ENCODE peak calls at places on chromosomes 7 and 10, in five cellular contexts. H, X, T, R and C are unnamed samples.

GRCh38 chr7:322111-322671 is 32.2 kb downstream of the FOXL3 start:
- DNase-seq in H (peak), X (peak), T (peak), R (peak), C (peak)

GRCh38 chr7:98358706-98359105 is 42.2 kb downstream of the BAIAP2L1 start:
- DNase-seq in H (no peak), X (no peak), T (no peak), R (no peak), C (no peak)

GRCh38 chr7:75662579-75663301 is 76.0 kb downstream of the HIP1 start:
- DNase-seq in H (no peak), X (no peak), T (no peak), R (no peak), C (no peak)

GRCh38 chr7:11128500-11128899 is 154.8 kb downstream of the PHF14 start:
- DNase-seq in H (peak), X (no peak), T (no peak), R (no peak), C (no peak)

GRCh38 chr7:36943591-36944430 is 219.5 kb upstream of the AOAH start:
- DNase-seq in H (no peak), X (no peak), T (no peak), R (no peak), C (no peak)

GRCh38 chr7:47568569-47568968 is 13.3 kb downstream of the TNS3 start:
- DNase-seq in H (no peak), X (no peak), T (no peak), R (peak), C (no peak)

GRCh38 chr7:55432937-55433784 is 68.0 kb downstream of the LANCL2 start:
- DNase-seq in H (no peak), X (no peak), T (peak), R (peak), C (peak)

GRCh38 chr7:83876593-83876992 is 227.7 kb upstream of the SEMA3E start:
- DNase-seq in H (no peak), X (no peak), T (no peak), R (no peak), C (no peak)

GRCh38 chr7:94810496-94810895 is 96.9 kb upstream of the PPP1R9A start:
- DNase-seq in H (no peak), X (no peak), T (no peak), R (no peak), C (no peak)

GRCh38 chr10:12179616-12180015 is 16.1 kb downstream of the NUDT5 start:
- DNase-seq in H (no peak), X (no peak), T (no peak), R (no peak), C (peak)

GRCh38 chr10:12184165-12184564 is 11.5 kb downstream of the NUDT5 start:
- DNase-seq in H (no peak), X (no peak), T (no peak), R (no peak), C (no peak)

GRCh38 chr10:12177642-12178041 is 18.0 kb downstream of the NUDT5 start:
- DNase-seq in H (no peak), X (no peak), T (no peak), R (no peak), C (no peak)

GRCh38 chr10:12180221-12180974 is 15.3 kb downstream of the NUDT5 start:
- DNase-seq in H (peak), X (no peak), T (no peak), R (no peak), C (no peak)

GRCh38 chr10:12181065-12181775 is 14.5 kb downstream of the NUDT5 start:
- DNase-seq in H (no peak), X (no peak), T (no peak), R (no peak), C (peak)
- TF ChIP-seq MAX in H (no peak), X (no peak), T (no peak), R (no peak), C (peak)

GRCh38 chr10:6017781-6018354 is 40.5 kb upstream of the IL15RA start:
- DNase-seq in H (no peak), X (no peak), T (no peak), R (no peak), C (no peak)
- TF ChIP-seq MAX in H (no peak), X (no peak), T (no peak), R (no peak), C (no peak)

GRCh38 chr7:68640103-68640502 is 958.2 kb upstream of the AUTS2 start:
- DNase-seq in H (no peak), X (no peak), T (no peak), R (no peak), C (no peak)

DNA sequence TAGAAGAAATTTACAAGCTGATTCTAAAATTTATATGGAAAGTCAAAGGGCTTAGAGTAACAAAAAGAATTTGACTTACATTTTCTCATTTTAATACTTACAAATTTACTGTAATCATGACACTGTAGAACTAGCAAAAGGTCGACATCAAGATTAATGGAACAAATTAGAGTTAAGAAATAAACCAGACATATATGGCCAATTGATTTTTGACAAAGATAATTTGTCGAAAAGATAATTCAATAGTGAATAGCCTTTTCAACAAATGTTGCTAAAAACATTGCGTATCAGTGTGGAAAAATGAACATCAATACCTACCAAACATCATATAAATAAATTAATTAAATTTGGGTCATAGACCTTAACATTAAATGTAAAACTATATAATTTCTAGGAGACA is 955.5 kb upstream of the AUTS2 start:
- DNase-seq in H (no peak), X (no peak), T (no peak), R (no peak), C (no peak)
- TF ChIP-seq MAX in H (no peak), X (no peak), T (no peak), R (no peak), C (no peak)

GRCh38 chr7:50834679-50835078 is 52.0 kb upstream of the GRB10 start:
- DNase-seq in H (no peak), X (no peak), T (no peak), R (no peak), C (no peak)
- TF ChIP-seq MAX in H (no peak), X (no peak), T (no peak), R (no peak), C (no peak)